ENCODE peak calls at places on chromosomes 1 and 21, in ten cellular contexts. U, X, D, E, G, N, W, I, B and Q are unnamed samples.

GRCh38 chr1:181647314-181648035 is 164.2 kb downstream of the CACNA1E start:
- DNase-seq in G (no peak), W (no peak), E (peak; percentile 79), B (no peak), X (no peak), D (no peak), N (no peak), U (no peak), I (no peak), Q (peak; percentile 49)

GRCh38 chr1:116372651-116373444 is at the start of gene ATP1A1:
- DNase-seq in B (peak; percentile 99), D (peak; percentile 89), I (peak; percentile 86), E (peak; percentile 95), X (peak; percentile 96), N (peak; percentile 99), W (peak; percentile 93), U (peak; percentile 97), G (peak; percentile 98), Q (peak; percentile 83)

GRCh38 chr1:183454377-183454776 is 17.9 kb upstream of the SMG7 start:
- DNase-seq in B (no peak), D (no peak), U (no peak), E (peak; percentile 65), N (no peak), I (no peak), G (no peak), X (no peak), W (no peak), Q (no peak)

GRCh38 chr1:208189183-208189582 is 55.0 kb downstream of the PLXNA2 start:
- DNase-seq in E (no peak), I (no peak), U (no peak), X (no peak), D (no peak), N (no peak), G (no peak), B (no peak), W (peak; percentile 88), Q (no peak)

GRCh38 chr1:29256979-29257804 is 20.9 kb downstream of the PTPRU start:
- DNase-seq in U (no peak), E (no peak), N (no peak), I (peak; percentile 69), B (no peak), X (peak; percentile 77), W (peak; percentile 95), D (no peak), G (no peak), Q (peak; percentile 13)

GRCh38 chr1:26754086-26754874 is 33.5 kb upstream of the PIGV start:
- DNase-seq in E (peak; percentile 92), U (no peak), B (no peak), D (no peak), G (no peak), W (peak; percentile 65), I (no peak), N (no peak), X (no peak), Q (no peak)

GRCh38 chr1:40004857-40005256 is 35.7 kb upstream of the CAP1 start:
- DNase-seq in B (no peak), D (no peak), U (no peak), I (no peak), E (peak; percentile 91), G (no peak), W (peak; percentile 95), N (no peak), X (no peak), Q (no peak)

GRCh38 chr1:220891221-220892085 is 12.2 kb downstream of the HLX start:
- DNase-seq in E (no peak), U (no peak), X (no peak), B (no peak), D (no peak), G (no peak), W (no peak), I (no peak), N (no peak), Q (no peak)

GRCh38 chr21:26782349-26782748 is 62.9 kb downstream of the ADAMTS1 start:
- DNase-seq in B (no peak), I (no peak), N (no peak), U (no peak), G (no peak), X (no peak), D (no peak), W (no peak), E (no peak), Q (no peak)

GRCh38 chr1:154972213-154972516 is 1.6 kb upstream of the SHC1 start:
- DNase-seq in G (no peak), N (no peak), D (no peak), U (no peak), W (no peak), B (no peak), X (no peak), I (no peak), E (no peak), Q (no peak)

GRCh38 chr1:33470495-33471012 is 1.9 kb upstream of the ZSCAN20 start:
- DNase-seq in B (peak; percentile 56), D (peak; percentile 74), U (peak; percentile 32), W (peak; percentile 95), X (peak; percentile 89), I (peak; percentile 87), E (peak; percentile 90), G (peak; percentile 75), N (peak; percentile 64), Q (peak; percentile 77)

GRCh38 chr1:74895411-74895810 is 162.5 kb downstream of the TYW3 start:
- DNase-seq in D (no peak), W (peak; percentile 13), X (no peak), G (no peak), B (no peak), U (no peak), N (no peak), E (no peak), I (no peak), Q (no peak)

GRCh38 chr1:92951141-92951582 is 10.1 kb downstream of the DIPK1A start:
- DNase-seq in I (peak; percentile 75), B (no peak), U (no peak), W (no peak), D (no peak), G (no peak), X (peak; percentile 67), E (peak; percentile 83), N (no peak), Q (no peak)

GRCh38 chr1:160261526-160261877 is 847 bp downstream of the DCAF8 start:
- DNase-seq in U (peak; percentile 45), X (peak; percentile 75), N (no peak), D (peak; percentile 24), G (no peak), E (peak; percentile 84), W (peak; percentile 78), I (peak; percentile 69), B (peak; percentile 59), Q (peak; percentile 42)

GRCh38 chr1:96360036-96360795 is 361.4 kb upstream of the PTBP2 start:
- DNase-seq in D (no peak), U (no peak), N (no peak), G (no peak), B (no peak), E (peak; percentile 73), X (no peak), W (no peak), I (peak; percentile 22), Q (no peak)

GRCh38 chr1:159877695-159878444 is 15.4 kb upstream of the VSIG8 start:
- DNase-seq in W (peak; percentile 90), N (no peak), U (no peak), D (no peak), E (peak; percentile 40), B (no peak), G (no peak), X (no peak), I (no peak), Q (no peak)

GRCh38 chr1:199780948-199781347 is 246.6 kb upstream of the NR5A2 start:
- DNase-seq in B (no peak), W (no peak), N (no peak), E (peak; percentile 38), U (no peak), D (no peak), I (peak; percentile 34), G (no peak), X (no peak), Q (no peak)

GRCh38 chr1:52601976-52602327 is 219 bp upstream of the GPX7 start:
- DNase-seq in E (no peak), U (no peak), X (no peak), G (no peak), D (no peak), W (no peak), B (no peak), I (no peak), N (no peak), Q (no peak)

GRCh38 chr1:67270569-67270968 is 37.1 kb upstream of the IL12RB2 start:
- DNase-seq in I (no peak), G (no peak), D (no peak), N (no peak), X (no peak), U (no peak), E (peak; percentile 30), B (no peak), W (no peak), Q (no peak)

GRCh38 chr1:153000294-153000693 is 1.3 kb upstream of the SPRR3 start:
- DNase-seq in E (peak; percentile 68), U (no peak), W (no peak), D (no peak), B (no peak), X (no peak), N (no peak), G (no peak), I (no peak), Q (no peak)

GRCh38 chr1:10555635-10556429 is 81.1 kb downstream of the PEX14 start:
- DNase-seq in G (no peak), W (no peak), I (no peak), E (peak; percentile 66), X (no peak), N (no peak), D (peak; percentile 5), B (no peak), U (no peak), Q (no peak)

GRCh38 chr1:171257207-171258052 is 9.1 kb downstream of the FMO1 start:
- DNase-seq in G (peak; percentile 28), X (peak; percentile 60), N (peak; percentile 38), I (peak; percentile 62), W (peak; percentile 65), E (peak; percentile 96), B (no peak), D (no peak), U (no peak), Q (no peak)

GRCh38 chr1:244302889-244303609 is 148.7 kb downstream of the ADSS2 start:
- DNase-seq in B (no peak), E (peak; percentile 89), I (peak; percentile 42), N (no peak), X (no peak), W (no peak), D (peak; percentile 29), G (no peak), U (no peak), Q (no peak)

GRCh38 chr1:163144418-163144817 is 58.3 kb downstream of the RGS5 start:
- DNase-seq in X (peak; percentile 93), N (no peak), E (no peak), B (no peak), W (no peak), G (no peak), U (no peak), D (no peak), I (peak; percentile 88), Q (no peak)

GRCh38 chr21:14438204-14438603 is 55.3 kb upstream of the HSPA13 start:
- DNase-seq in N (no peak), G (no peak), X (peak; percentile 37), I (peak; percentile 6), W (no peak), U (no peak), E (no peak), D (no peak), B (no peak), Q (no peak)

GRCh38 chr1:179083031-179083345 is 1.1 kb downstream of the TOR3A start:
- DNase-seq in W (no peak), B (no peak), U (no peak), E (peak; percentile 36), N (no peak), X (peak; percentile 29), D (no peak), G (no peak), I (peak; percentile 23), Q (no peak)

GRCh38 chr1:235866207-235866912 is at the start of gene LYST:
- DNase-seq in N (no peak), B (peak; percentile 52), I (peak; percentile 37), W (peak; percentile 76), D (peak; percentile 63), U (peak; percentile 47), E (peak; percentile 63), G (peak; percentile 55), X (peak; percentile 36), Q (peak; percentile 45)

GRCh38 chr21:15379776-15380175 is 315.0 kb upstream of the NRIP1 start:
- DNase-seq in W (peak; percentile 66), E (peak; percentile 37), N (no peak), I (peak; percentile 6), D (no peak), G (no peak), X (peak; percentile 57), B (no peak), U (no peak), Q (no peak)